ENCODE peak calls at places on chromosomes 5 and 9, in seven cellular contexts. R is T-cell, U is T-helper 9 cell, Q is HuH-7.5, O is renal cortical epithelial cell, H is kidney epithelial cell, L is NCI-H2081. I is an unnamed sample.

GRCh38 chr9:113963017-113963620 is 87.0 kb downstream of the ZNF618 start:
- DNase-seq in L (peak), O (peak), R (no peak), H (no peak), Q (peak), U (no peak), I (no peak)

GRCh38 chr9:95177617-95178016 is 139.9 kb downstream of the FANCC start:
- DNase-seq in R (no peak), U (no peak), L (no peak), O (no peak), H (no peak), Q (no peak), I (no peak)

GRCh38 chr5:378976-379742 is 57.6 kb downstream of the AHRR start:
- DNase-seq in R (peak), O (no peak), U (no peak), L (no peak), Q (no peak), H (no peak), I (no peak)

GRCh38 chr5:126527892-126528291 is 67.1 kb downstream of the ALDH7A1 start:
- DNase-seq in Q (no peak), U (no peak), L (no peak), R (no peak), H (no peak), O (no peak), I (no peak)

GRCh38 chr9:103804077-103804735 is 289.9 kb upstream of the SMC2 start:
- DNase-seq in H (peak), L (no peak), O (peak), Q (no peak), R (no peak), U (no peak), I (peak)

GRCh38 chr9:26947736-26948135 is 694 bp upstream of the PLAA start:
- DNase-seq in R (no peak), Q (no peak), L (no peak), U (no peak), O (no peak), H (no peak), I (no peak)

GRCh38 chr5:16489322-16489791 is 23.8 kb upstream of the ZNF622 start:
- DNase-seq in L (peak), H (no peak), Q (no peak), U (no peak), R (no peak), O (peak), I (no peak)

GRCh38 chr5:148776780-148777179 is 49.6 kb upstream of the ADRB2 start:
- DNase-seq in U (no peak), H (peak), O (peak), L (no peak), Q (no peak), R (no peak), I (peak)

GRCh38 chr9:74753650-74754049 is 134.1 kb downstream of the TRPM6 start:
- DNase-seq in O (peak), H (peak), L (no peak), U (no peak), Q (no peak), R (no peak), I (peak)

GRCh38 chr5:58904737-58905136 is 321.9 kb downstream of the RAB3C start:
- DNase-seq in H (no peak), Q (no peak), R (no peak), L (no peak), U (no peak), O (no peak), I (no peak)

GRCh38 chr9:93967020-93967803 is 12.1 kb upstream of the BARX1 start:
- DNase-seq in Q (no peak), O (no peak), L (no peak), H (no peak), R (no peak), U (no peak), I (no peak)

GRCh38 chr5:103389846-103390245 is 131.3 kb downstream of the MACIR start:
- DNase-seq in H (no peak), Q (no peak), O (no peak), R (no peak), L (no peak), U (no peak), I (no peak)

GRCh38 chr5:142000709-142001484 is 11.9 kb downstream of the GNPDA1 start:
- DNase-seq in R (no peak), L (no peak), U (no peak), O (peak), Q (no peak), H (no peak), I (no peak)

GRCh38 chr9:33517373-33517772 is 6.7 kb upstream of the ANKRD18B start:
- DNase-seq in Q (no peak), U (no peak), L (peak), H (no peak), R (no peak), O (peak), I (no peak)

GRCh38 chr9:22357016-22357415 is 89.6 kb upstream of the DMRTA1 start:
- DNase-seq in U (no peak), O (no peak), H (no peak), L (peak), R (no peak), Q (no peak), I (no peak)

GRCh38 chr5:153618857-153619256 is 128.4 kb downstream of the GRIA1 start:
- DNase-seq in H (no peak), U (no peak), Q (no peak), L (no peak), O (no peak), R (no peak), I (no peak)

GRCh38 chr9:118321823-118322222 is 617.6 kb downstream of the TLR4 start:
- DNase-seq in Q (no peak), L (no peak), O (no peak), U (no peak), H (no peak), R (no peak), I (no peak)

GRCh38 chr5:180982008-180982741 is 6.5 kb upstream of the BTNL3 start:
- DNase-seq in H (no peak), U (no peak), O (no peak), Q (no peak), L (no peak), R (no peak), I (no peak)

GRCh38 chr5:15604986-15605385 is 105.0 kb downstream of the FBXL7 start:
- DNase-seq in H (no peak), R (no peak), O (no peak), Q (no peak), L (no peak), U (no peak), I (no peak)

GRCh38 chr9:124079176-124079925 is 67.8 kb downstream of the LHX2 start:
- DNase-seq in R (no peak), L (no peak), O (peak), U (no peak), Q (no peak), H (no peak), I (peak)

GRCh38 chr9:136605966-136606365 is 56.8 kb upstream of the EGFL7 start:
- DNase-seq in U (no peak), H (no peak), R (no peak), L (no peak), Q (no peak), O (no peak), I (no peak)

GRCh38 chr9:128159073-128159783 is 837 bp upstream of the BBLN start:
- DNase-seq in U (peak), O (no peak), Q (peak), R (peak), L (no peak), H (no peak), I (no peak)

GRCh38 chr5:10489810-10490426 is 48.2 kb downstream of the ROPN1L start:
- DNase-seq in O (no peak), R (no peak), L (no peak), Q (no peak), H (no peak), U (no peak), I (no peak)

GRCh38 chr5:132294728-132295504 is 722 bp downstream of the SLC22A4 start:
- DNase-seq in H (peak), R (peak), O (peak), Q (no peak), U (peak), L (no peak), I (no peak)

GRCh38 chr5:35143841-35144240 is 86.4 kb downstream of the PRLR start:
- DNase-seq in U (no peak), H (no peak), R (no peak), O (no peak), L (no peak), Q (no peak), I (no peak)

GRCh38 chr5:1103505-1104326 is 8.1 kb downstream of the SLC12A7 start:
- DNase-seq in R (peak), Q (no peak), L (no peak), O (no peak), H (no peak), U (no peak), I (no peak)

GRCh38 chr9:115591584-115591984 is 473.6 kb upstream of the TNC start:
- DNase-seq in H (peak), L (peak), Q (peak), O (peak), R (no peak), U (no peak), I (peak)

GRCh38 chr9:75185585-75186170 is 97.4 kb downstream of the OSTF1 start:
- DNase-seq in L (no peak), U (peak), H (no peak), R (peak), O (peak), Q (no peak), I (no peak)

GRCh38 chr9:8095531-8096223 is 296.1 kb upstream of the DMAC1 start:
- DNase-seq in R (no peak), Q (no peak), U (no peak), O (no peak), L (peak), H (no peak), I (no peak)

GRCh38 chr9:122080986-122081385 is 12.1 kb downstream of the TTLL11 start:
- DNase-seq in R (no peak), U (no peak), H (no peak), Q (no peak), O (no peak), L (no peak), I (no peak)

GRCh38 chr9:135961811-135962695 is 880 bp upstream of the UBAC1 start:
- DNase-seq in O (no peak), L (no peak), U (no peak), R (no peak), H (no peak), Q (no peak), I (no peak)

I was measured in epithelial cell of proximal tubule.